ENCODE peak calls at places on chromosome 3, in nine cellular contexts. One of them, this sample, is unnamed.

GRCh38 chr3:53222183-53222901 is 33.5 kb downstream of the TKT start:
- DNase-seq in activated gamma-delta T cell: no peak
- DNase-seq in anterior cingulate cortex: no peak
- DNase-seq in T-helper 9 cell: no peak
- DNase-seq in stimulated activated CD4-positive, alpha-beta T cell treated with anti-CD3 and anti-CD28 coated beads, Interleukin-15, amount 100 ng/mL, for 1 hour: no peak
- DNase-seq in GM10248: no peak
- DNase-seq in activated T-cell treated with anti-CD3 and anti-CD28 coated beads, Interleukin-2, amount 50 U/mL, for 4 hours: no peak
- DNase-seq in activated CD4-positive, alpha-beta T cell treated with anti-CD3 and anti-CD28 coated beads for 4 hours: no peak
- DNase-seq in T-helper 17 cell: no peak
- DNase-seq in this sample: no peak

GRCh38 chr3:167241048-167241845 is 138.8 kb downstream of the ZBBX start:
- DNase-seq in stimulated activated CD4-positive, alpha-beta T cell treated with anti-CD3 and anti-CD28 coated beads, Interleukin-15, amount 100 ng/mL, for 1 hour: no peak
- DNase-seq in T-helper 9 cell: no peak
- DNase-seq in T-helper 17 cell: no peak
- DNase-seq in anterior cingulate cortex: no peak
- DNase-seq in activated CD4-positive, alpha-beta T cell treated with anti-CD3 and anti-CD28 coated beads for 4 hours: no peak
- DNase-seq in activated gamma-delta T cell: no peak
- DNase-seq in activated T-cell treated with anti-CD3 and anti-CD28 coated beads, Interleukin-2, amount 50 U/mL, for 4 hours: no peak
- DNase-seq in GM10248: no peak
- DNase-seq in this sample: no peak

GRCh38 chr3:177569823-177570657 is 372.8 kb upstream of the TBL1XR1 start:
- DNase-seq in T-helper 17 cell: no peak
- DNase-seq in activated T-cell treated with anti-CD3 and anti-CD28 coated beads, Interleukin-2, amount 50 U/mL, for 4 hours: no peak
- DNase-seq in T-helper 9 cell: no peak
- DNase-seq in activated CD4-positive, alpha-beta T cell treated with anti-CD3 and anti-CD28 coated beads for 4 hours: no peak
- DNase-seq in stimulated activated CD4-positive, alpha-beta T cell treated with anti-CD3 and anti-CD28 coated beads, Interleukin-15, amount 100 ng/mL, for 1 hour: no peak
- DNase-seq in activated gamma-delta T cell: no peak
- DNase-seq in GM10248: no peak
- DNase-seq in anterior cingulate cortex: no peak
- DNase-seq in this sample: no peak

GRCh38 chr3:29227307-29227706 is 53.6 kb upstream of the RBMS3 start:
- DNase-seq in T-helper 9 cell: no peak
- DNase-seq in GM10248: no peak
- DNase-seq in activated CD4-positive, alpha-beta T cell treated with anti-CD3 and anti-CD28 coated beads for 4 hours: no peak
- DNase-seq in T-helper 17 cell: no peak
- DNase-seq in stimulated activated CD4-positive, alpha-beta T cell treated with anti-CD3 and anti-CD28 coated beads, Interleukin-15, amount 100 ng/mL, for 1 hour: no peak
- DNase-seq in activated T-cell treated with anti-CD3 and anti-CD28 coated beads, Interleukin-2, amount 50 U/mL, for 4 hours: no peak
- DNase-seq in activated gamma-delta T cell: no peak
- DNase-seq in anterior cingulate cortex: no peak
- DNase-seq in this sample: no peak

GRCh38 chr3:183592820-183593219 is 37.3 kb upstream of the KLHL6 start:
- DNase-seq in GM10248: no peak
- DNase-seq in T-helper 9 cell: no peak
- DNase-seq in activated gamma-delta T cell: no peak
- DNase-seq in stimulated activated CD4-positive, alpha-beta T cell treated with anti-CD3 and anti-CD28 coated beads, Interleukin-15, amount 100 ng/mL, for 1 hour: no peak
- DNase-seq in anterior cingulate cortex: no peak
- DNase-seq in T-helper 17 cell: no peak
- DNase-seq in activated CD4-positive, alpha-beta T cell treated with anti-CD3 and anti-CD28 coated beads for 4 hours: no peak
- DNase-seq in activated T-cell treated with anti-CD3 and anti-CD28 coated beads, Interleukin-2, amount 50 U/mL, for 4 hours: no peak
- DNase-seq in this sample: no peak

GRCh38 chr3:189947948-189948723 is 172.6 kb downstream of the P3H2 start:
- DNase-seq in stimulated activated CD4-positive, alpha-beta T cell treated with anti-CD3 and anti-CD28 coated beads, Interleukin-15, amount 100 ng/mL, for 1 hour: no peak
- DNase-seq in activated T-cell treated with anti-CD3 and anti-CD28 coated beads, Interleukin-2, amount 50 U/mL, for 4 hours: no peak
- DNase-seq in T-helper 9 cell: no peak
- DNase-seq in GM10248: peak
- DNase-seq in activated gamma-delta T cell: no peak
- DNase-seq in anterior cingulate cortex: no peak
- DNase-seq in activated CD4-positive, alpha-beta T cell treated with anti-CD3 and anti-CD28 coated beads for 4 hours: no peak
- DNase-seq in T-helper 17 cell: no peak
- DNase-seq in this sample: no peak

GRCh38 chr3:126972866-126973265 is 10.0 kb upstream of the PLXNA1 start:
- DNase-seq in GM10248: no peak
- DNase-seq in T-helper 9 cell: no peak
- DNase-seq in T-helper 17 cell: no peak
- DNase-seq in activated T-cell treated with anti-CD3 and anti-CD28 coated beads, Interleukin-2, amount 50 U/mL, for 4 hours: no peak
- DNase-seq in activated gamma-delta T cell: no peak
- DNase-seq in activated CD4-positive, alpha-beta T cell treated with anti-CD3 and anti-CD28 coated beads for 4 hours: no peak
- DNase-seq in stimulated activated CD4-positive, alpha-beta T cell treated with anti-CD3 and anti-CD28 coated beads, Interleukin-15, amount 100 ng/mL, for 1 hour: no peak
- DNase-seq in anterior cingulate cortex: no peak
- DNase-seq in this sample: no peak

GRCh38 chr3:14352002-14352627 is 50.3 kb upstream of the SLC6A6 start:
- DNase-seq in stimulated activated CD4-positive, alpha-beta T cell treated with anti-CD3 and anti-CD28 coated beads, Interleukin-15, amount 100 ng/mL, for 1 hour: no peak
- DNase-seq in GM10248: no peak
- DNase-seq in activated T-cell treated with anti-CD3 and anti-CD28 coated beads, Interleukin-2, amount 50 U/mL, for 4 hours: no peak
- DNase-seq in T-helper 17 cell: no peak
- DNase-seq in activated gamma-delta T cell: no peak
- DNase-seq in anterior cingulate cortex: no peak
- DNase-seq in activated CD4-positive, alpha-beta T cell treated with anti-CD3 and anti-CD28 coated beads for 4 hours: no peak
- DNase-seq in T-helper 9 cell: no peak
- DNase-seq in this sample: peak

GRCh38 chr3:13309004-13309403 is 111.1 kb downstream of the NUP210 start:
- DNase-seq in activated T-cell treated with anti-CD3 and anti-CD28 coated beads, Interleukin-2, amount 50 U/mL, for 4 hours: no peak
- DNase-seq in activated gamma-delta T cell: no peak
- DNase-seq in stimulated activated CD4-positive, alpha-beta T cell treated with anti-CD3 and anti-CD28 coated beads, Interleukin-15, amount 100 ng/mL, for 1 hour: no peak
- DNase-seq in anterior cingulate cortex: no peak
- DNase-seq in GM10248: no peak
- DNase-seq in T-helper 9 cell: no peak
- DNase-seq in activated CD4-positive, alpha-beta T cell treated with anti-CD3 and anti-CD28 coated beads for 4 hours: no peak
- DNase-seq in T-helper 17 cell: no peak
- DNase-seq in this sample: no peak

GRCh38 chr3:174153875-174154274 is 705.3 kb upstream of the NAALADL2 start:
- DNase-seq in T-helper 9 cell: no peak
- DNase-seq in activated gamma-delta T cell: no peak
- DNase-seq in activated T-cell treated with anti-CD3 and anti-CD28 coated beads, Interleukin-2, amount 50 U/mL, for 4 hours: no peak
- DNase-seq in anterior cingulate cortex: no peak
- DNase-seq in T-helper 17 cell: no peak
- DNase-seq in GM10248: no peak
- DNase-seq in stimulated activated CD4-positive, alpha-beta T cell treated with anti-CD3 and anti-CD28 coated beads, Interleukin-15, amount 100 ng/mL, for 1 hour: no peak
- DNase-seq in activated CD4-positive, alpha-beta T cell treated with anti-CD3 and anti-CD28 coated beads for 4 hours: no peak
- DNase-seq in this sample: no peak

GRCh38 chr3:100316656-100317069 is 17.9 kb upstream of the NIT2 start:
- DNase-seq in GM10248: peak
- DNase-seq in anterior cingulate cortex: no peak
- DNase-seq in stimulated activated CD4-positive, alpha-beta T cell treated with anti-CD3 and anti-CD28 coated beads, Interleukin-15, amount 100 ng/mL, for 1 hour: no peak
- DNase-seq in activated T-cell treated with anti-CD3 and anti-CD28 coated beads, Interleukin-2, amount 50 U/mL, for 4 hours: no peak
- DNase-seq in activated CD4-positive, alpha-beta T cell treated with anti-CD3 and anti-CD28 coated beads for 4 hours: peak
- DNase-seq in T-helper 9 cell: no peak
- DNase-seq in activated gamma-delta T cell: no peak
- DNase-seq in T-helper 17 cell: no peak
- DNase-seq in this sample: peak

GRCh38 chr3:71432044-71432970 is 151.2 kb downstream of the FOXP1 start:
- DNase-seq in T-helper 17 cell: no peak
- DNase-seq in anterior cingulate cortex: no peak
- DNase-seq in GM10248: no peak
- DNase-seq in stimulated activated CD4-positive, alpha-beta T cell treated with anti-CD3 and anti-CD28 coated beads, Interleukin-15, amount 100 ng/mL, for 1 hour: no peak
- DNase-seq in activated T-cell treated with anti-CD3 and anti-CD28 coated beads, Interleukin-2, amount 50 U/mL, for 4 hours: no peak
- DNase-seq in activated CD4-positive, alpha-beta T cell treated with anti-CD3 and anti-CD28 coated beads for 4 hours: no peak
- DNase-seq in T-helper 9 cell: no peak
- DNase-seq in activated gamma-delta T cell: no peak
- DNase-seq in this sample: no peak

GRCh38 chr3:40267940-40268707 is 41.4 kb upstream of the EIF1B start:
- DNase-seq in anterior cingulate cortex: no peak
- DNase-seq in T-helper 17 cell: no peak
- DNase-seq in stimulated activated CD4-positive, alpha-beta T cell treated with anti-CD3 and anti-CD28 coated beads, Interleukin-15, amount 100 ng/mL, for 1 hour: no peak
- DNase-seq in activated T-cell treated with anti-CD3 and anti-CD28 coated beads, Interleukin-2, amount 50 U/mL, for 4 hours: no peak
- DNase-seq in activated CD4-positive, alpha-beta T cell treated with anti-CD3 and anti-CD28 coated beads for 4 hours: no peak
- DNase-seq in T-helper 9 cell: no peak
- DNase-seq in activated gamma-delta T cell: no peak
- DNase-seq in GM10248: no peak
- DNase-seq in this sample: no peak

GRCh38 chr3:129994883-129995559 is 20.5 kb downstream of the TRH start:
- DNase-seq in GM10248: no peak
- DNase-seq in T-helper 17 cell: no peak
- DNase-seq in stimulated activated CD4-positive, alpha-beta T cell treated with anti-CD3 and anti-CD28 coated beads, Interleukin-15, amount 100 ng/mL, for 1 hour: no peak
- DNase-seq in T-helper 9 cell: no peak
- DNase-seq in activated CD4-positive, alpha-beta T cell treated with anti-CD3 and anti-CD28 coated beads for 4 hours: no peak
- DNase-seq in activated T-cell treated with anti-CD3 and anti-CD28 coated beads, Interleukin-2, amount 50 U/mL, for 4 hours: no peak
- DNase-seq in activated gamma-delta T cell: no peak
- DNase-seq in anterior cingulate cortex: peak
- DNase-seq in this sample: no peak

GRCh38 chr3:100746056-100746455 is 36.8 kb downstream of the TFG start:
- DNase-seq in GM10248: no peak
- DNase-seq in activated CD4-positive, alpha-beta T cell treated with anti-CD3 and anti-CD28 coated beads for 4 hours: no peak
- DNase-seq in T-helper 9 cell: no peak
- DNase-seq in anterior cingulate cortex: no peak
- DNase-seq in activated gamma-delta T cell: no peak
- DNase-seq in stimulated activated CD4-positive, alpha-beta T cell treated with anti-CD3 and anti-CD28 coated beads, Interleukin-15, amount 100 ng/mL, for 1 hour: no peak
- DNase-seq in activated T-cell treated with anti-CD3 and anti-CD28 coated beads, Interleukin-2, amount 50 U/mL, for 4 hours: no peak
- DNase-seq in T-helper 17 cell: no peak
- DNase-seq in this sample: no peak